ENCODE peak calls at places on chromosomes 1 and 21, in ten cellular contexts. Z, Y, L, J, H, A, T, X, I and U are unnamed samples.

GRCh38 chr1:173149887-173150286 is 57.2 kb downstream of the TNFSF4 start:
- DNase-seq in T (no peak), I (no peak), A (no peak), J (no peak), H (peak), L (no peak), X (no peak), Z (peak), Y (no peak), U (no peak)

GRCh38 chr1:71577451-71578131 is 496.8 kb upstream of the ZRANB2 start:
- DNase-seq in A (no peak), T (no peak), X (no peak), I (no peak), L (no peak), Z (no peak), Y (no peak), H (no peak), J (no peak), U (no peak)

GRCh38 chr1:114902343-114902742 is 47.7 kb downstream of the SYCP1 start:
- DNase-seq in X (peak), I (no peak), A (no peak), L (no peak), Y (no peak), Z (no peak), T (no peak), H (no peak), J (no peak), U (no peak)

GRCh38 chr1:101344745-101345144 is 107.9 kb downstream of the S1PR1 start:
- DNase-seq in T (no peak), Z (no peak), H (no peak), Y (no peak), X (no peak), J (no peak), A (no peak), L (no peak), I (no peak), U (no peak)

GRCh38 chr1:179217943-179218507 is 11.5 kb downstream of the ABL2 start:
- DNase-seq in L (no peak), A (no peak), T (no peak), X (no peak), H (peak), I (no peak), J (no peak), Y (no peak), Z (peak), U (no peak)

GRCh38 chr1:110177775-110178174 is 27.5 kb downstream of the SLC6A17 start:
- DNase-seq in X (no peak), H (no peak), J (no peak), A (no peak), Z (no peak), Y (no peak), T (no peak), I (no peak), L (no peak), U (peak)

GRCh38 chr21:45465611-45466329 is 60.8 kb downstream of the COL18A1 start:
- DNase-seq in J (no peak), T (no peak), A (no peak), L (no peak), Z (no peak), X (no peak), Y (no peak), I (no peak), H (no peak), U (no peak)

GRCh38 chr1:96473791-96474452 is 247.7 kb upstream of the PTBP2 start:
- DNase-seq in Z (no peak), H (peak), Y (no peak), A (no peak), J (no peak), X (no peak), I (peak), L (no peak), T (no peak), U (peak)